ENCODE peak calls at places on chromosomes 16 and 17, in eight cellular contexts. B is NCI-H2081; X is RCC 7860; U is stomach; T is stimulated activated CD4-positive, alpha-beta T cell treated with anti-CD3 and anti-CD28 coated beads, Interleukin-1b, Interleukin-23, amount 100 ng/mL, for 48 hours; M is cardiac fibroblast; P is neural crest cell; Z is amniotic stem cell. O is an unnamed sample.

GRCh38 chr17:20293501-20293900 is 173.8 kb downstream of the LGALS9B start:
- DNase-seq in B (no peak), X (no peak), U (no peak), T (no peak), M (no peak), P (no peak), Z (no peak), O (no peak)

GRCh38 chr17:30236807-30237206 is 1.3 kb upstream of the SLC6A4 start:
- DNase-seq in B (no peak), X (no peak), U (peak), T (no peak), M (peak), P (peak), Z (no peak), O (peak)

GRCh38 chr17:35460354-35460851 is 11.8 kb upstream of the SLFN13 start:
- DNase-seq in B (peak), X (no peak), U (peak), T (peak), M (no peak), P (no peak), Z (no peak), O (peak)

GRCh38 chr16:56145369-56145768 is 45.9 kb upstream of the GNAO1 start:
- DNase-seq in B (no peak), X (no peak), U (no peak), T (no peak), M (no peak), P (no peak), Z (no peak), O (no peak)

GRCh38 chr17:73027130-73027741 is 65.3 kb downstream of the SLC39A11 start:
- DNase-seq in B (no peak), X (no peak), U (no peak), T (no peak), M (peak), P (no peak), Z (peak), O (no peak)

GRCh38 chr16:4136229-4136813 is 20.1 kb upstream of the ADCY9 start:
- DNase-seq in B (no peak), X (no peak), U (peak), T (no peak), M (no peak), P (no peak), Z (no peak), O (no peak)

GRCh38 chr17:48752399-48753288 is 24.1 kb upstream of the HOXB13 start:
- DNase-seq in B (no peak), X (no peak), U (no peak), T (no peak), M (no peak), P (no peak), Z (no peak), O (no peak)

GRCh38 chr17:78263736-78264340 is 32.4 kb downstream of the TMEM235 start:
- DNase-seq in B (no peak), X (no peak), U (no peak), T (no peak), M (no peak), P (no peak), Z (no peak), O (no peak)

GRCh38 chr17:21679256-21680146 is 12.8 kb upstream of the KCNJ18 start:
- DNase-seq in B (no peak), X (no peak), U (no peak), T (no peak), M (no peak), P (no peak), Z (no peak), O (no peak)

GRCh38 chr16:81237282-81237681 is 1.2 kb upstream of the BCO1 start:
- DNase-seq in B (no peak), X (peak), U (peak), T (no peak), M (no peak), P (no peak), Z (no peak), O (no peak)

GRCh38 chr17:50297407-50297865 is 23.2 kb downstream of the TMEM92 start:
- DNase-seq in B (peak), X (peak), U (peak), T (peak), M (peak), P (peak), Z (no peak), O (peak)

GRCh38 chr16:50560903-50561863 is 13.0 kb downstream of the NKD1 start:
- DNase-seq in B (no peak), X (no peak), U (no peak), T (no peak), M (no peak), P (no peak), Z (no peak), O (no peak)

GRCh38 chr16:12898556-12898955 is 2.8 kb upstream of the SHISA9 start:
- DNase-seq in B (no peak), X (no peak), U (no peak), T (no peak), M (no peak), P (no peak), Z (no peak), O (no peak)

GRCh38 chr17:80424261-80424660 is 9.3 kb downstream of the ENDOV start:
- DNase-seq in B (no peak), X (no peak), U (no peak), T (no peak), M (no peak), P (no peak), Z (no peak), O (peak)